ENCODE peak calls at places on chromosomes 6 and 20, in eight cellular contexts. V, L, C, T, R, X, Y and A are unnamed samples.
A peak's percentile ranks its signal among the peaks of the same experiment; 100 is the strongest.

GRCh38 chr20:64079273-64080012 is at the start of gene RGS19:
- DNase-seq in V (no peak), L (peak; percentile 64), C (peak; percentile 42), T (peak; percentile 36), R (peak; percentile 74), X (peak; percentile 92), Y (peak; percentile 68), A (peak; percentile 68)

GRCh38 chr6:159038914-159039884 is 5.6 kb downstream of the TAGAP start:
- DNase-seq in V (no peak), L (peak; percentile 38), C (no peak), T (no peak), R (peak; percentile 46), X (peak; percentile 49), Y (no peak), A (no peak)

GRCh38 chr6:158160932-158161539 is 7.0 kb downstream of the SERAC1 start:
- DNase-seq in V (no peak), L (peak; percentile 73), C (no peak), T (no peak), R (peak; percentile 51), X (no peak), Y (peak; percentile 43), A (no peak)

GRCh38 chr6:147077251-147077650 is 127.0 kb upstream of the STXBP5 start:
- DNase-seq in V (no peak), L (no peak), C (no peak), T (no peak), R (no peak), X (no peak), Y (peak; percentile 8), A (peak; percentile 58)

GRCh38 chr6:84771732-84772131 is 7.3 kb upstream of the TBX18 start:
- DNase-seq in V (no peak), L (no peak), C (no peak), T (no peak), R (no peak), X (no peak), Y (no peak), A (no peak)

GRCh38 chr6:119234941-119235340 is 114.6 kb downstream of the MAN1A1 start:
- DNase-seq in V (no peak), L (no peak), C (no peak), T (no peak), R (no peak), X (no peak), Y (no peak), A (no peak)

GRCh38 chr6:17405944-17406245 is 12.5 kb downstream of the CAP2 start:
- DNase-seq in V (no peak), L (no peak), C (no peak), T (no peak), R (no peak), X (no peak), Y (no peak), A (no peak)

GRCh38 chr6:25296217-25296905 is 17.2 kb downstream of the CARMIL1 start:
- DNase-seq in V (no peak), L (no peak), C (no peak), T (no peak), R (no peak), X (no peak), Y (no peak), A (no peak)

GRCh38 chr6:49416195-49416594 is 46.9 kb downstream of the MMUT start:
- DNase-seq in V (no peak), L (no peak), C (no peak), T (no peak), R (no peak), X (no peak), Y (no peak), A (no peak)

GRCh38 chr6:35370124-35370741 is 27.9 kb downstream of the PPARD start:
- DNase-seq in V (no peak), L (peak; percentile 95), C (peak; percentile 96), T (no peak), R (peak; percentile 97), X (peak; percentile 63), Y (peak; percentile 83), A (no peak)

GRCh38 chr6:38646166-38646565 is 6.4 kb upstream of the BTBD9 start:
- DNase-seq in V (no peak), L (peak; percentile 16), C (no peak), T (no peak), R (peak; percentile 8), X (no peak), Y (no peak), A (no peak)

GRCh38 chr6:150741633-150742200 is 123.8 kb upstream of the MTHFD1L start:
- DNase-seq in V (no peak), L (no peak), C (no peak), T (no peak), R (peak; percentile 8), X (peak; percentile 59), Y (no peak), A (no peak)

GRCh38 chr6:116371384-116372209 is 850 bp downstream of the DSE start:
- DNase-seq in V (no peak), L (peak; percentile 94), C (peak; percentile 65), T (no peak), R (peak; percentile 96), X (peak; percentile 35), Y (peak; percentile 89), A (peak; percentile 48)

GRCh38 chr6:28838634-28839442 is 84.9 kb downstream of the TRIM27 start:
- DNase-seq in V (peak; percentile 83), L (peak; percentile 80), C (peak; percentile 77), T (peak; percentile 54), R (peak; percentile 94), X (peak; percentile 71), Y (peak; percentile 85), A (peak; percentile 64)

GRCh38 chr6:143556529-143556928 is 45.0 kb upstream of the FUCA2 start:
- DNase-seq in V (no peak), L (peak; percentile 95), C (peak; percentile 71), T (no peak), R (peak; percentile 95), X (no peak), Y (no peak), A (no peak)

GRCh38 chr6:71665931-71666330 is 220.4 kb upstream of the RIMS1 start:
- DNase-seq in V (no peak), L (no peak), C (no peak), T (no peak), R (no peak), X (no peak), Y (no peak), A (no peak)

GRCh38 chr20:31517373-31517772 is 3.1 kb downstream of the HM13 start:
- DNase-seq in V (no peak), L (peak; percentile 58), C (peak; percentile 71), T (no peak), R (peak; percentile 78), X (no peak), Y (peak; percentile 73), A (no peak)

GRCh38 chr6:151680846-151681425 is 126.5 kb upstream of the ESR1 start:
- DNase-seq in V (no peak), L (no peak), C (no peak), T (no peak), R (no peak), X (no peak), Y (no peak), A (no peak)

GRCh38 chr6:137403855-137404254 is 90.3 kb downstream of the OLIG3 start:
- DNase-seq in V (no peak), L (no peak), C (no peak), T (no peak), R (no peak), X (no peak), Y (no peak), A (no peak)

GRCh38 chr6:128657181-128657580 is 136.8 kb upstream of the PTPRK start:
- DNase-seq in V (no peak), L (peak; percentile 49), C (peak; percentile 21), T (no peak), R (peak; percentile 31), X (no peak), Y (no peak), A (no peak)

GRCh38 chr6:168528457-168529095 is 87.6 kb downstream of the SMOC2 start:
- DNase-seq in V (no peak), L (no peak), C (no peak), T (no peak), R (no peak), X (no peak), Y (no peak), A (no peak)

GRCh38 chr6:62640749-62641148 is 354.7 kb upstream of the KHDRBS2 start:
- DNase-seq in V (no peak), L (no peak), C (no peak), T (no peak), R (no peak), X (no peak), Y (no peak), A (no peak)

GRCh38 chr6:155030148-155030720 is 35.1 kb downstream of the TIAM2 start:
- DNase-seq in V (no peak), L (no peak), C (no peak), T (no peak), R (no peak), X (no peak), Y (peak; percentile 13), A (no peak)

GRCh38 chr6:11397622-11398450 is 139.7 kb upstream of the TMEM170B start:
- DNase-seq in V (no peak), L (no peak), C (no peak), T (no peak), R (no peak), X (no peak), Y (no peak), A (no peak)

GRCh38 chr6:7214400-7214940 is 98.5 kb downstream of the SSR1 start:
- DNase-seq in V (no peak), L (no peak), C (no peak), T (no peak), R (no peak), X (no peak), Y (no peak), A (no peak)

GRCh38 chr6:111469543-111469942 is 13.5 kb downstream of the REV3L start:
- DNase-seq in V (no peak), L (no peak), C (no peak), T (no peak), R (no peak), X (no peak), Y (no peak), A (peak; percentile 34)

GRCh38 chr6:13859871-13860555 is 45.7 kb upstream of the MCUR1 start:
- DNase-seq in V (no peak), L (no peak), C (no peak), T (no peak), R (no peak), X (no peak), Y (no peak), A (no peak)

GRCh38 chr20:57685134-57685851 is 24.5 kb downstream of the PMEPA1 start:
- DNase-seq in V (no peak), L (no peak), C (no peak), T (no peak), R (no peak), X (no peak), Y (no peak), A (peak; percentile 7)

GRCh38 chr6:160270347-160270746 is 11.7 kb upstream of the SLC22A2 start:
- DNase-seq in V (no peak), L (no peak), C (no peak), T (no peak), R (no peak), X (no peak), Y (no peak), A (no peak)